ENCODE peak calls at places on chromosomes 1 and 21, in nine cellular contexts. E is endodermal cell, V is esophagus squamous epithelium, W is kidney epithelial cell, K is epithelial cell of esophagus, X is cardiac muscle cell, A is K562, T is thyroid gland, O is WERI-Rb-1. J is an unnamed sample.

GRCh38 chr1:226135059-226135651 is 51.4 kb downstream of the ACBD3 start:
- DNase-seq in O (no peak), V (no peak), A (no peak), E (peak; percentile 46), T (peak; percentile 97), K (peak; percentile 43), W (no peak), X (no peak), J (no peak)

GRCh38 chr1:28244549-28245251 is 8.8 kb downstream of the ATP5IF1 start:
- DNase-seq in W (no peak), A (no peak), K (no peak), E (no peak), X (no peak), T (no peak), O (no peak), V (no peak), J (no peak)

GRCh38 chr1:36705629-36706028 is 222.9 kb upstream of the CSF3R start:
- DNase-seq in V (no peak), T (no peak), A (no peak), K (no peak), E (peak; percentile 52), X (no peak), W (no peak), O (no peak), J (no peak)

GRCh38 chr21:37060296-37060695 is 12.6 kb downstream of the PIGP start:
- DNase-seq in O (peak; percentile 62), E (peak; percentile 84), A (no peak), T (no peak), W (peak; percentile 97), X (peak; percentile 28), V (no peak), K (peak; percentile 93), J (peak; percentile 67)

GRCh38 chr1:16151200-16151708 is 4.6 kb downstream of the EPHA2 start:
- DNase-seq in A (peak; percentile 43), O (peak; percentile 83), W (no peak), E (peak; percentile 68), X (peak; percentile 48), V (no peak), T (peak; percentile 69), K (no peak), J (peak; percentile 66)

GRCh38 chr21:33362044-33362555 is 37.3 kb downstream of the IFNAR1 start:
- DNase-seq in K (peak; percentile 26), X (peak; percentile 49), V (peak; percentile 21), W (no peak), O (no peak), A (no peak), E (peak; percentile 78), T (peak; percentile 5), J (no peak)

GRCh38 chr1:89547563-89548485 is 23.2 kb downstream of the LRRC8B start:
- DNase-seq in K (peak; percentile 97), A (no peak), W (no peak), O (no peak), X (no peak), E (no peak), V (no peak), T (no peak), J (no peak)

GRCh38 chr1:47724427-47724999 is 272.7 kb downstream of the TRABD2B start:
- DNase-seq in T (no peak), O (no peak), A (no peak), W (no peak), X (no peak), K (peak; percentile 36), V (no peak), E (no peak), J (no peak)

GRCh38 chr1:3283849-3284248 is 170.6 kb upstream of the ARHGEF16 start:
- DNase-seq in E (peak; percentile 86), W (no peak), V (no peak), T (peak; percentile 63), O (peak; percentile 69), A (peak; percentile 68), X (peak; percentile 63), K (no peak), J (peak; percentile 77)

GRCh38 chr1:2890221-2890850 is 88.8 kb upstream of the TTC34 start:
- DNase-seq in T (no peak), X (no peak), K (no peak), O (peak; percentile 30), W (no peak), E (no peak), A (no peak), V (no peak), J (no peak)

GRCh38 chr1:100928128-100928527 is 32.2 kb downstream of the SLC30A7 start:
- DNase-seq in A (peak; percentile 22), E (peak; percentile 65), K (no peak), W (no peak), X (peak; percentile 9), O (peak; percentile 49), T (no peak), V (no peak), J (no peak)

GRCh38 chr1:36154765-36155559 is 998 bp upstream of the MAP7D1 start:
- DNase-seq in V (no peak), A (no peak), O (peak; percentile 32), X (peak; percentile 55), K (no peak), W (no peak), E (peak; percentile 72), T (peak; percentile 69), J (peak; percentile 41)

GRCh38 chr1:217453816-217454215 is 177.1 kb downstream of the GPATCH2 start:
- DNase-seq in K (no peak), O (no peak), W (no peak), A (no peak), T (no peak), X (peak; percentile 85), E (no peak), V (no peak), J (no peak)

GRCh38 chr1:77846966-77847365 is 41.5 kb upstream of the NEXN start:
- DNase-seq in W (no peak), O (no peak), K (no peak), T (no peak), A (no peak), X (no peak), E (no peak), V (no peak), J (no peak)

GRCh38 chr1:111234258-111234657 is 6.7 kb downstream of the CHI3L2 start:
- DNase-seq in W (peak; percentile 2), X (no peak), T (no peak), E (no peak), V (no peak), K (peak; percentile 75), O (no peak), A (no peak), J (no peak)

GRCh38 chr1:26419494-26419893 is 8.9 kb downstream of the LIN28A start:
- DNase-seq in X (no peak), K (no peak), A (no peak), E (no peak), O (no peak), W (no peak), V (no peak), T (no peak), J (no peak)

GRCh38 chr1:47785561-47786271 is 211.5 kb downstream of the TRABD2B start:
- DNase-seq in E (peak; percentile 81), X (peak; percentile 62), W (no peak), T (no peak), K (peak; percentile 18), O (peak; percentile 42), V (no peak), A (no peak), J (peak; percentile 39)

GRCh38 chr21:45176141-45176540 is 101.8 kb downstream of the ADARB1 start:
- DNase-seq in W (no peak), V (no peak), K (no peak), T (no peak), X (no peak), E (no peak), A (no peak), O (no peak), J (no peak)

GRCh38 chr1:46692806-46693770 is 21.4 kb downstream of the TEX38 start:
- DNase-seq in V (no peak), E (no peak), X (peak; percentile 53), K (no peak), O (no peak), A (no peak), W (no peak), T (no peak), J (no peak)

GRCh38 chr1:46689897-46690296 is 18.2 kb downstream of the TEX38 start:
- DNase-seq in E (no peak), K (no peak), T (no peak), A (no peak), O (no peak), V (no peak), X (no peak), W (no peak), J (no peak)

GRCh38 chr1:46690931-46691411 is 19.3 kb downstream of the TEX38 start:
- DNase-seq in A (no peak), W (no peak), V (no peak), T (no peak), O (no peak), X (no peak), K (no peak), E (peak; percentile 74), J (no peak)

GRCh38 chr1:46689326-46689725 is 17.7 kb downstream of the TEX38 start:
- DNase-seq in T (peak; percentile 9), O (no peak), V (no peak), X (no peak), W (no peak), K (no peak), A (no peak), E (peak; percentile 80), J (no peak)

GRCh38 chr1:46691997-46692790 is 20.5 kb downstream of the TEX38 start:
- DNase-seq in A (no peak), K (no peak), W (no peak), T (peak; percentile 45), O (no peak), X (no peak), E (no peak), V (no peak), J (no peak)
- TF ChIP-seq CTCF in A (no peak), K (peak; percentile 3), W (peak; percentile 9), T (no peak), O (no peak), X (peak; percentile 34), E (peak; percentile 64), V (no peak), J (peak; percentile 29)

GRCh38 chr1:156766288-156767100 is 841 bp upstream of the PRCC start:
- DNase-seq in V (no peak), T (no peak), O (peak; percentile 76), E (peak; percentile 68), K (peak; percentile 9), W (no peak), A (no peak), X (no peak), J (no peak)
- TF ChIP-seq CTCF in V (no peak), T (no peak), O (no peak), E (no peak), K (no peak), W (no peak), A (no peak), X (no peak), J (no peak)

GRCh38 chr1:159835862-159836518 is 9.3 kb downstream of the SLAMF8 start:
- DNase-seq in K (no peak), E (no peak), O (no peak), X (no peak), A (no peak), V (no peak), W (no peak), T (no peak), J (no peak)
- TF ChIP-seq CTCF in K (no peak), E (peak; percentile 62), O (peak; percentile 39), X (peak; percentile 19), A (peak; percentile 48), V (no peak), W (no peak), T (no peak), J (no peak)

DNA sequence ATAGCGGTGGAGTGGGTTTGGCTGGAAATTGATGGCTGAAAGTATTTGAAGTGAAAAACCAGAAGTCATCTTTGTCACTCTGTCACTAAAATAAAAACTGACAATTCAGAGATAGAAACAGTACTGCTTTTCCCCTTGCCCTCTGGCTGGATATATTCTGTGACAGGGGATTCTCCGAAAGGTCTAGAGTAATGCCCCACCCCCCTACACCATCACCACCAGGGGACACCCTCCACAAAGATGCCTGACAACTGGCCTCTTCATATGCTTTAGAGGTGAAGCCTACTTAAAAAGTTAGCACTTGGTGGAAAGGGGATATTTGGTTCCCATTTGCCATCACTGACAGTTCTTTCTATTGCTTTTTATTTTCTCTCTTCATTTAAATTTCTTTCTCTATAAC is 73.5 kb downstream of the SGIP1 start:
- DNase-seq in V (no peak), E (peak; percentile 71), T (no peak), A (no peak), K (no peak), W (no peak), X (no peak), O (peak; percentile 19), J (no peak)
- TF ChIP-seq CTCF in V (no peak), E (peak; percentile 68), T (no peak), A (peak; percentile 38), K (no peak), W (peak; percentile 4), X (no peak), O (peak; percentile 44), J (no peak)